ENCODE peak calls at places on chromosomes 1 and 21, in four cellular contexts. D is IMR-90, R is neuronal stem cell, W is H1. L is an unnamed sample.

GRCh38 chr1:5551274-5551966 is 440.8 kb downstream of the NPHP4 start:
- DNase-seq in W (no peak), R (no peak), D (no peak), L (no peak)

GRCh38 chr1:25906644-25907300 is 553 bp upstream of the STMN1 start:
- DNase-seq in W (no peak), R (no peak), D (no peak), L (no peak)

GRCh38 chr1:70675737-70676156 is 264.7 kb downstream of the CTH start:
- DNase-seq in R (no peak), D (no peak), W (peak), L (no peak)

GRCh38 chr1:67213164-67213563 is 46.9 kb downstream of the IL23R start:
- DNase-seq in D (peak), R (peak), W (no peak), L (peak)

GRCh38 chr1:243849089-243850012 is 692 bp downstream of the AKT3 start:
- DNase-seq in D (peak), R (peak), W (peak), L (peak)

GRCh38 chr1:19643113-19643512 is 998 bp upstream of the NBL1 start:
- DNase-seq in R (no peak), W (no peak), D (no peak), L (peak)

GRCh38 chr1:162285149-162285561 is 91.5 kb downstream of the SPATA46 start:
- DNase-seq in R (no peak), W (no peak), D (no peak), L (no peak)

GRCh38 chr1:50704126-50704525 is 255.9 kb downstream of the FAF1 start:
- DNase-seq in R (peak), D (peak), W (no peak), L (peak)

GRCh38 chr1:162390396-162391185 is 9.1 kb downstream of the C1orf226 start:
- DNase-seq in D (no peak), R (no peak), W (peak), L (no peak)

GRCh38 chr1:238895911-238896310 is 490.5 kb upstream of the CHRM3 start:
- DNase-seq in R (no peak), W (no peak), D (no peak), L (no peak)

GRCh38 chr1:77536813-77537212 is 145.6 kb downstream of the ZZZ3 start:
- DNase-seq in W (no peak), R (no peak), D (peak), L (peak)

GRCh38 chr1:176745945-176746344 is 283.0 kb downstream of the PAPPA2 start:
- DNase-seq in R (no peak), W (no peak), D (no peak), L (peak)

GRCh38 chr21:42009018-42009830 is 936 bp downstream of the ZBTB21 start:
- DNase-seq in W (peak), D (peak), R (peak), L (peak)

GRCh38 chr1:1788136-1788535 is 9.9 kb upstream of the NADK start:
- DNase-seq in R (no peak), D (no peak), W (no peak), L (no peak)

GRCh38 chr1:205669341-205670142 is 10.8 kb downstream of the SLC45A3 start:
- DNase-seq in W (no peak), D (no peak), R (no peak), L (peak)

GRCh38 chr1:55310517-55310927 is 95.4 kb upstream of the USP24 start:
- DNase-seq in D (peak), W (no peak), R (no peak), L (peak)

GRCh38 chr1:114479134-114479533 is 31.9 kb downstream of the TRIM33 start:
- DNase-seq in R (no peak), D (no peak), W (no peak), L (no peak)

GRCh38 chr1:114470681-114471080 is 40.3 kb downstream of the TRIM33 start:
- DNase-seq in D (no peak), W (no peak), R (no peak), L (no peak)

GRCh38 chr1:114468710-114469468 is 42.1 kb downstream of the TRIM33 start:
- DNase-seq in R (no peak), D (peak), W (no peak), L (peak)

GRCh38 chr1:114472408-114472807 is 38.6 kb downstream of the TRIM33 start:
- DNase-seq in W (no peak), R (no peak), D (no peak), L (no peak)

DNA sequence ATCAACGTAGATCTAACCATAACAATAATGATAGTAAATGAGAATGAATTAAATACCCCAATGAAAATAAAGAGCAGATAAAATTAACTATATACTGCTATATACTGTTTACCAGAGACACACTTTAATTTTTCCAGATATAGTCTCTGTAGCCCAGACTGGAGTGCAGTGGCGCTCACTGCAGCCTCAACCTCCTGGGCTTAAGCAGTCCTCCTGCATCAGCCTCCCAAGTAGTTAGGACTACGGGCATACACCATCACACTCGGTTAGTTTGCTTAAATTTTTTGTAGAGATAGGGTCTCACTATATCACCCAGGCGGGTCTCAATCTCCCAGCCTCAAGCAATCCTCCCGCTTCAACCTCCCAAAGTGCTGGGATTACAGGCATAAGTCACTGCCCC is 37.2 kb downstream of the TRIM33 start:
- DNase-seq in W (no peak), R (no peak), D (no peak), L (no peak)
- H3K4ac ChIP-seq in W (no peak), R (no peak), D (no peak), L (no peak)

GRCh38 chr1:12208764-12209494 is 20.9 kb upstream of the VPS13D start:
- DNase-seq in D (peak), R (peak), W (peak), L (peak)

GRCh38 chr1:12206792-12207424 is 22.9 kb upstream of the VPS13D start:
- DNase-seq in D (no peak), R (no peak), W (no peak), L (no peak)

GRCh38 chr1:12206238-12206637 is 23.6 kb upstream of the VPS13D start:
- DNase-seq in W (no peak), D (no peak), R (no peak), L (no peak)

GRCh38 chr1:12209495-12209832 is 20.4 kb upstream of the VPS13D start:
- DNase-seq in W (no peak), D (no peak), R (no peak), L (no peak)

GRCh38 chr1:12208271-12208670 is 21.6 kb upstream of the VPS13D start:
- DNase-seq in D (no peak), W (no peak), R (no peak), L (peak)
- H2AK5ac ChIP-seq in D (no peak), W (peak), R (peak), L (no peak)

DNA sequence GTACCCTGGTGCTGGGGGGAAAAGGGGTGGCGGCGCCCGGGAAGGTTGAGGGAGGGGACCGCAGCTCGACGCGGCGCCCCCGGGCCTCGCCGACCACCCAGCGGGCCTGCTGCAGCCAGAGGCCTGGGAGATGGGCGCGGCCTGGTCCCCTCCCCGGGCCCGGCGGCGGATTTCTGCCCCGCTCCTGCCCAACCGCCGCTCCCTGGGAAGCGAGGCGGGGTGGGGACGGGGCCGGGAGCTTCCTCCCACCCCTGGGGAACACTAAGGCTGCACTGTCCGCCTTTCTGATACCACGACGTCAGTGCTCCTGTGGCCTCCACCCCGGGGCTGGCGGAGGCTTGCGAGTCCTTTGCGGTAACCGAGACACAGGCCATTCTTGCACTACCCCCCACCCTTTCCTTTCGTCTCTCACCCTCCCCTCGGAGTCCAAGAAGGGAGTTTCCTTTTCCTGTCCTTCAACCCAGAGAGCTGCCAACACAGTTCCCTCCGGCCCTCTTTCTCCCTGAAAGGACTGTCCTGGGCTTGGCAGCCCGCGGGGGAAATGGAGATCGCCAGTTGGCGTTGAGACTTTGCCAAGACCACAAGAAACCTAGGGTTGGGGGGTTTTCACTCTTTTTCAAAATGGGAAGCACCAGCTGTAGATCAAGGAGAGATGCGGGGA is 726 bp downstream of the SH3GLB1 start:
- DNase-seq in W (peak), R (no peak), D (peak), L (peak)
- H3K4ac ChIP-seq in W (peak), R (no peak), D (peak), L (peak)

DNA sequence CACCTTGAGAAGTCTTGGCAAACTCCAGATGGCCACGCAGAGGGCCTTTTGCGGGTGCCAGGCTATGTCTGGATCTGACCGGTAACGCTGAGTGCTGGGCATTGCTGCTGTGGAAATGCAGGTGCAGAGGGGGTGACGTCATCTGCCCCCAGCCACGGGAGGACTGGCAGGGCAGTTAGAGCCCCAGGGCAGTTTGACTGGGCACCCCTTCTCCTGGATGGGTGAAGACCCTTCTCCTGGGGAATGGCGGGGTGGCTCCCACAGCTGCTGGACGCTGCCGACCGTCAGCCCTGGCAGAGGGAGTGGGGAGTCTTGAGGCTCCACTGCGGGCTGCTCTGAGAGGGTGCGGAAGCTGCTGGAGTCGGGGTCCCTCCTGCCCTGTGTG is 12.6 kb upstream of the EDN2 start:
- DNase-seq in W (no peak), R (no peak), D (no peak), L (no peak)
- H2AK5ac ChIP-seq in W (peak), R (peak), D (peak), L (peak)

DNA sequence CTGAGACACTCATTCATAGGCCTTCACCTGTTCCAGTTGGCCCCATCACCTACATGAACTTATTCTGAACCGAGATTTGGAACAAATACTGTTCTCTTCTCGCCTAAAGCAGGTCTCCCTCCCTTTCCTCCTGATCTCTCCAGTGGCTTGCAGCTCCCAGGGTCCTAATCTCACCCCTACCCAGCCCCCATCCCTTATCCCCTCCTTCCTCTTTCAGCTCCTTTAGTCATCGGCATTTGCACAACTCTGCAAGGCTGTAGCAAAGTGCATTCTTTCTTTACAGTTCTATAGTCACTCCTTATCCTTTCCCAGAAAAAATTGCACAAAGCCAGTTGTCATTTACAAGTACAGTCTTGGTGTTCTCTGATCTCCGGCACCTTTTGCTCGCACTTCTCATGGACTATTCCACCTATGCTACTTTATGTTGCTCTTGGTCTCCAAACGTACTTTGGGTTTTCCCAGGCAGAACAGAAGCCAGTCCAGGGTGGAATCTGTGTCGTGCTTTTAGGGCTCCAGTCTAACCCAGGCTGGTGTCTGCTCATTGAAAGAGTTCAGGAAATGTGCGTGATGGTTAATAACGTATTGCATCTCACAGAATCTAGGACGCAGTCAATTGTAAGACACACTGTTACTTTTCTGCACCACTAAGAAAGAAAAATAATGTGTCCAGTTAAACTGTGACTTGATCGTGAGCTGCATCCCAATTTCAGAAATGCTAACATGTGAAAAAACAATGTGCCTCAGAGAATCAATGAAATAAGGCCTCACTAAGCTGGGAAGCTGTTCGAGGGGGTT is 955 bp downstream of the ABCA4 start:
- DNase-seq in D (peak), R (no peak), W (no peak), L (no peak)
- H3K4ac ChIP-seq in D (no peak), R (no peak), W (no peak), L (no peak)

GRCh38 chr1:93699676-93700168 is 18.1 kb upstream of the BCAR3 start:
- DNase-seq in R (no peak), D (no peak), W (no peak), L (no peak)
- H2AK5ac ChIP-seq in R (no peak), D (peak), W (no peak), L (no peak)

L was measured in mesenchymal stem cell.